ENCODE peak calls at places on chromosomes 2 and 18, in nine cellular contexts. One of them, this sample, is unnamed.

GRCh38 chr2:172098650-172099471 is 3.8 kb downstream of the DLX2 start:
- DNase-seq in right lobe of liver: peak; percentile 61
- DNase-seq in IMR-90: peak; percentile 71
- DNase-seq in brain microvascular endothelial cell: peak; percentile 74
- DNase-seq in hepatocyte: peak; percentile 91
- DNase-seq in GM23248: peak; percentile 95
- DNase-seq in CD4-positive, CD25-positive, alpha-beta regulatory T cell: peak; percentile 20
- DNase-seq in HCT116: no peak
- DNase-seq in PC-3: peak; percentile 85
- DNase-seq in this sample: peak; percentile 65

GRCh38 chr2:85930129-85931124 is 41.6 kb upstream of the ST3GAL5 start:
- DNase-seq in GM23248: peak; percentile 27
- DNase-seq in HCT116: no peak
- DNase-seq in IMR-90: no peak
- DNase-seq in right lobe of liver: no peak
- DNase-seq in hepatocyte: no peak
- DNase-seq in CD4-positive, CD25-positive, alpha-beta regulatory T cell: no peak
- DNase-seq in brain microvascular endothelial cell: no peak
- DNase-seq in PC-3: no peak
- DNase-seq in this sample: no peak

GRCh38 chr2:85710687-85711577 is 16.8 kb downstream of the GNLY start:
- DNase-seq in brain microvascular endothelial cell: no peak
- DNase-seq in IMR-90: no peak
- DNase-seq in CD4-positive, CD25-positive, alpha-beta regulatory T cell: no peak
- DNase-seq in hepatocyte: no peak
- DNase-seq in right lobe of liver: no peak
- DNase-seq in PC-3: no peak
- DNase-seq in HCT116: no peak
- DNase-seq in GM23248: peak; percentile 39
- DNase-seq in this sample: peak; percentile 42

GRCh38 chr2:226661789-226662545 is 137.7 kb downstream of the IRS1 start:
- DNase-seq in hepatocyte: peak; percentile 58
- DNase-seq in IMR-90: peak; percentile 93
- DNase-seq in GM23248: peak; percentile 94
- DNase-seq in right lobe of liver: no peak
- DNase-seq in HCT116: peak; percentile 88
- DNase-seq in CD4-positive, CD25-positive, alpha-beta regulatory T cell: no peak
- DNase-seq in PC-3: peak; percentile 93
- DNase-seq in brain microvascular endothelial cell: peak; percentile 95
- DNase-seq in this sample: peak; percentile 99

GRCh38 chr18:49510393-49511115 is 23.5 kb upstream of the C18orf32 start:
- DNase-seq in IMR-90: peak; percentile 40
- DNase-seq in GM23248: peak; percentile 75
- DNase-seq in right lobe of liver: peak; percentile 44
- DNase-seq in brain microvascular endothelial cell: peak; percentile 43
- DNase-seq in PC-3: peak; percentile 55
- DNase-seq in CD4-positive, CD25-positive, alpha-beta regulatory T cell: peak; percentile 56
- DNase-seq in HCT116: peak; percentile 73
- DNase-seq in hepatocyte: peak; percentile 72
- DNase-seq in this sample: no peak

GRCh38 chr2:20665261-20666113 is 1.5 kb upstream of the GDF7 start:
- DNase-seq in PC-3: no peak
- DNase-seq in hepatocyte: no peak
- DNase-seq in GM23248: peak; percentile 12
- DNase-seq in CD4-positive, CD25-positive, alpha-beta regulatory T cell: no peak
- DNase-seq in IMR-90: no peak
- DNase-seq in brain microvascular endothelial cell: no peak
- DNase-seq in HCT116: no peak
- DNase-seq in right lobe of liver: no peak
- DNase-seq in this sample: no peak

GRCh38 chr2:103363639-103364038 is 601.8 kb downstream of the TMEM182 start:
- DNase-seq in IMR-90: no peak
- DNase-seq in brain microvascular endothelial cell: no peak
- DNase-seq in CD4-positive, CD25-positive, alpha-beta regulatory T cell: no peak
- DNase-seq in GM23248: no peak
- DNase-seq in HCT116: no peak
- DNase-seq in PC-3: no peak
- DNase-seq in right lobe of liver: no peak
- DNase-seq in hepatocyte: no peak
- DNase-seq in this sample: no peak

GRCh38 chr2:167944825-167945659 is 302.4 kb downstream of the STK39 start:
- DNase-seq in hepatocyte: no peak
- DNase-seq in IMR-90: peak; percentile 47
- DNase-seq in CD4-positive, CD25-positive, alpha-beta regulatory T cell: no peak
- DNase-seq in right lobe of liver: no peak
- DNase-seq in GM23248: peak; percentile 36
- DNase-seq in PC-3: peak; percentile 35
- DNase-seq in brain microvascular endothelial cell: peak; percentile 38
- DNase-seq in HCT116: no peak
- DNase-seq in this sample: peak; percentile 45

GRCh38 chr2:176134978-176135575 is 5.6 kb downstream of the HOXD8 start:
- DNase-seq in hepatocyte: no peak
- DNase-seq in HCT116: no peak
- DNase-seq in GM23248: peak; percentile 54
- DNase-seq in CD4-positive, CD25-positive, alpha-beta regulatory T cell: no peak
- DNase-seq in right lobe of liver: no peak
- DNase-seq in IMR-90: no peak
- DNase-seq in PC-3: peak; percentile 28
- DNase-seq in brain microvascular endothelial cell: no peak
- DNase-seq in this sample: no peak

GRCh38 chr2:68103026-68103425 is 40.2 kb upstream of the C1D start:
- DNase-seq in hepatocyte: no peak
- DNase-seq in HCT116: no peak
- DNase-seq in PC-3: no peak
- DNase-seq in CD4-positive, CD25-positive, alpha-beta regulatory T cell: no peak
- DNase-seq in right lobe of liver: no peak
- DNase-seq in GM23248: peak; percentile 6
- DNase-seq in brain microvascular endothelial cell: no peak
- DNase-seq in IMR-90: no peak
- DNase-seq in this sample: peak; percentile 55

GRCh38 chr18:55088000-55088401 is 128.7 kb upstream of the CCDC68 start:
- DNase-seq in GM23248: peak; percentile 19
- DNase-seq in CD4-positive, CD25-positive, alpha-beta regulatory T cell: no peak
- DNase-seq in HCT116: no peak
- DNase-seq in right lobe of liver: no peak
- DNase-seq in IMR-90: no peak
- DNase-seq in hepatocyte: no peak
- DNase-seq in PC-3: peak; percentile 46
- DNase-seq in brain microvascular endothelial cell: no peak
- DNase-seq in this sample: peak; percentile 49

GRCh38 chr2:128783896-128784295 is 465.2 kb upstream of the HS6ST1 start:
- DNase-seq in HCT116: no peak
- DNase-seq in brain microvascular endothelial cell: no peak
- DNase-seq in GM23248: peak; percentile 18
- DNase-seq in right lobe of liver: no peak
- DNase-seq in hepatocyte: no peak
- DNase-seq in CD4-positive, CD25-positive, alpha-beta regulatory T cell: no peak
- DNase-seq in PC-3: no peak
- DNase-seq in IMR-90: no peak
- DNase-seq in this sample: no peak

GRCh38 chr2:64120008-64120407 is 24.2 kb downstream of the PELI1 start:
- DNase-seq in brain microvascular endothelial cell: no peak
- DNase-seq in HCT116: no peak
- DNase-seq in GM23248: no peak
- DNase-seq in hepatocyte: no peak
- DNase-seq in right lobe of liver: no peak
- DNase-seq in IMR-90: no peak
- DNase-seq in CD4-positive, CD25-positive, alpha-beta regulatory T cell: no peak
- DNase-seq in PC-3: no peak
- DNase-seq in this sample: no peak
- H3K27ac ChIP-seq in brain microvascular endothelial cell: no peak overlapping the region
- H3K27ac ChIP-seq in HCT116: no peak overlapping the region
- H3K27ac ChIP-seq in GM23248: no peak overlapping the region
- H3K27ac ChIP-seq in hepatocyte: peak overlapping the region; percentile 38
- H3K27ac ChIP-seq in right lobe of liver: no peak overlapping the region
- H3K27ac ChIP-seq in IMR-90: no peak overlapping the region
- H3K27ac ChIP-seq in CD4-positive, CD25-positive, alpha-beta regulatory T cell: no peak overlapping the region
- H3K27ac ChIP-seq in PC-3: no peak overlapping the region
- H3K27ac ChIP-seq in this sample: no peak overlapping the region

GRCh38 chr2:26274058-26274613 is 29.4 kb downstream of the HADHB start:
- DNase-seq in HCT116: no peak
- DNase-seq in CD4-positive, CD25-positive, alpha-beta regulatory T cell: no peak
- DNase-seq in IMR-90: peak; percentile 90
- DNase-seq in GM23248: peak; percentile 94
- DNase-seq in hepatocyte: peak; percentile 70
- DNase-seq in brain microvascular endothelial cell: peak; percentile 74
- DNase-seq in PC-3: peak; percentile 7
- DNase-seq in right lobe of liver: no peak
- DNase-seq in this sample: peak; percentile 76

GRCh38 chr2:26270363-26270762 is 25.6 kb downstream of the HADHB start:
- DNase-seq in GM23248: no peak
- DNase-seq in PC-3: no peak
- DNase-seq in HCT116: no peak
- DNase-seq in hepatocyte: no peak
- DNase-seq in CD4-positive, CD25-positive, alpha-beta regulatory T cell: no peak
- DNase-seq in brain microvascular endothelial cell: no peak
- DNase-seq in IMR-90: no peak
- DNase-seq in right lobe of liver: no peak
- DNase-seq in this sample: no peak

GRCh38 chr2:26269571-26270170 is 24.9 kb downstream of the HADHB start:
- DNase-seq in hepatocyte: no peak
- DNase-seq in brain microvascular endothelial cell: no peak
- DNase-seq in HCT116: no peak
- DNase-seq in IMR-90: peak; percentile 33
- DNase-seq in CD4-positive, CD25-positive, alpha-beta regulatory T cell: no peak
- DNase-seq in GM23248: peak; percentile 68
- DNase-seq in right lobe of liver: no peak
- DNase-seq in PC-3: peak; percentile 19
- DNase-seq in this sample: no peak

GRCh38 chr2:26276488-26276887 is 31.7 kb downstream of the HADHB start:
- DNase-seq in PC-3: no peak
- DNase-seq in GM23248: no peak
- DNase-seq in brain microvascular endothelial cell: no peak
- DNase-seq in hepatocyte: no peak
- DNase-seq in CD4-positive, CD25-positive, alpha-beta regulatory T cell: no peak
- DNase-seq in HCT116: no peak
- DNase-seq in right lobe of liver: no peak
- DNase-seq in IMR-90: no peak
- DNase-seq in this sample: no peak

GRCh38 chr2:26273501-26273900 is 28.8 kb downstream of the HADHB start:
- DNase-seq in CD4-positive, CD25-positive, alpha-beta regulatory T cell: no peak
- DNase-seq in right lobe of liver: no peak
- DNase-seq in PC-3: no peak
- DNase-seq in hepatocyte: no peak
- DNase-seq in IMR-90: peak; percentile 17
- DNase-seq in GM23248: peak; percentile 20
- DNase-seq in HCT116: no peak
- DNase-seq in brain microvascular endothelial cell: no peak
- DNase-seq in this sample: no peak
- H3K27ac ChIP-seq in CD4-positive, CD25-positive, alpha-beta regulatory T cell: no peak overlapping the region
- H3K27ac ChIP-seq in right lobe of liver: peak overlapping the region; percentile 37
- H3K27ac ChIP-seq in PC-3: no peak overlapping the region
- H3K27ac ChIP-seq in hepatocyte: peak overlapping the region; percentile 38
- H3K27ac ChIP-seq in IMR-90: no peak overlapping the region
- H3K27ac ChIP-seq in GM23248: peak overlapping the region; percentile 89
- H3K27ac ChIP-seq in HCT116: no peak overlapping the region
- H3K27ac ChIP-seq in brain microvascular endothelial cell: no peak overlapping the region
- H3K27ac ChIP-seq in this sample: no peak overlapping the region

DNA sequence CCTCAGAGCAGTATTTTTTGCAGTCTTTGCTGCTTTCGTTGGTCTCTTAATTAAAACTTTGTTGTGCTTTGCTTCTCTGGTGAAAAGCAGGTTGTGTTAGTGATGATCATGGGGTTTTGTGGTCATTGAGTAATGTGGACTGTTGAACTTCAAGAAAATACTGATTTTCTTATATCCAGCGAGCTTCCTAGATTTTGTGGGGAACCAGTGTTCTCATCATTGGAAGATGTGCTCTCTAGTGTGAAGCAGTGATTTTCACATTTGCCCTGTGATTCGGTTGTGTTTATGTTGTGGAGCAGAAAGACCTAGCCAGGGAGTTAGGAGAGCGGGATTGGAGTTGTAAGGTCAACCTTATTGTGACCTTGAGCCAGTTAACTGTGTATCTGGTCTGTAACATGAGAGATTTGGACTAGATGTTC is 12.4 kb downstream of the ASAP2 start:
- DNase-seq in right lobe of liver: no peak
- DNase-seq in CD4-positive, CD25-positive, alpha-beta regulatory T cell: no peak
- DNase-seq in GM23248: no peak
- DNase-seq in PC-3: no peak
- DNase-seq in brain microvascular endothelial cell: no peak
- DNase-seq in HCT116: no peak
- DNase-seq in IMR-90: peak; percentile 40
- DNase-seq in hepatocyte: no peak
- DNase-seq in this sample: no peak
- H3K27ac ChIP-seq in right lobe of liver: no peak overlapping the region
- H3K27ac ChIP-seq in CD4-positive, CD25-positive, alpha-beta regulatory T cell: no peak overlapping the region
- H3K27ac ChIP-seq in GM23248: peak overlapping the region; percentile 79
- H3K27ac ChIP-seq in PC-3: no peak overlapping the region
- H3K27ac ChIP-seq in brain microvascular endothelial cell: peak overlapping the region; percentile 28
- H3K27ac ChIP-seq in HCT116: no peak overlapping the region
- H3K27ac ChIP-seq in IMR-90: no peak overlapping the region
- H3K27ac ChIP-seq in hepatocyte: peak overlapping the region; percentile 6
- H3K27ac ChIP-seq in this sample: no peak overlapping the region

DNA sequence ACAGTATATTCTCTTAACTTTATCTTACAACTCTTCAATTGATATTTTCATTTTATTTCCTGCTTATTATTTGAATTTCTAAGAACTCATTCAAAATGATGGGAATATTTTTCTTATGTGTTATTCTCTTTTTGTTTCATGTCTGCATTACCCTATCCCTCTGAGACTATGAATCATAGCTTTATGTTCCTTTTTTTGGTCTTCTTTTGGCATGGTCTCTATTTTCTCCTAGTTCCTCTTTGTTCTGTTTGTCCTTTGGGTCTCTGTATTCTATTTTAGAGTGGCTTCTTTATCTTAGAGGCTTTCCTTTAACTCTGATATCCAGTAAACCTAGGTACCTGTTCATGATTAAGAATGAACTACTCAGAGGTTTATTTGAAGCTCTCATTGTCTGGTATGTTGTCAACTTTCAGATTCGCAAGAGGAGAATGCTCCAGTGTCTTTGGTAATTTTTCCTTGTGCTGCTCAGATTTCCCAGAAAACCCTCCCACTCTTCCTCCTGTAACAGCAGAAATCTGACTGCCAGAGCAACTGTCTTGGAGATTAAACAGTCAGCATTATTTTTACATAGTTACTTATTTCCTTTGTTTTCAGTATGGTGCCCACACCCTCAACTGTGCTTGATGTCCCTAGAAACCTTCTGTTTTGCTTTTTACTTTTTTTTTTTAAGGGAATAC is 91.7 kb downstream of the DPP10 start:
- DNase-seq in hepatocyte: no peak
- DNase-seq in GM23248: no peak
- DNase-seq in CD4-positive, CD25-positive, alpha-beta regulatory T cell: no peak
- DNase-seq in HCT116: no peak
- DNase-seq in IMR-90: no peak
- DNase-seq in right lobe of liver: no peak
- DNase-seq in PC-3: no peak
- DNase-seq in brain microvascular endothelial cell: no peak
- DNase-seq in this sample: no peak
- H3K27ac ChIP-seq in hepatocyte: no peak overlapping the region
- H3K27ac ChIP-seq in GM23248: no peak overlapping the region
- H3K27ac ChIP-seq in CD4-positive, CD25-positive, alpha-beta regulatory T cell: no peak overlapping the region
- H3K27ac ChIP-seq in HCT116: no peak overlapping the region
- H3K27ac ChIP-seq in IMR-90: no peak overlapping the region
- H3K27ac ChIP-seq in right lobe of liver: no peak overlapping the region
- H3K27ac ChIP-seq in PC-3: no peak overlapping the region
- H3K27ac ChIP-seq in brain microvascular endothelial cell: no peak overlapping the region
- H3K27ac ChIP-seq in this sample: no peak overlapping the region

This sample was measured in astrocyte.